ENCODE peak calls at places on chromosome 18, in eight cellular contexts. C is GM12891; K is head of caudate nucleus; N is stimulated activated naive CD4-positive, alpha-beta T cell; U is WTC11; H is heart right ventricle; I is T-cell; T is activated T-cell treated with anti-CD3 and anti-CD28 coated beads, Interleukin-2, amount 50 U/mL, for 72 hours. Y is an unnamed sample.

GRCh38 chr18:63062246-63062645 is 257.3 kb downstream of the BCL2 start:
- DNase-seq in C (no peak), K (no peak), N (no peak), U (no peak), H (no peak), I (no peak), T (no peak), Y (no peak)

GRCh38 chr18:76565238-76566173 is 70.5 kb upstream of the ZNF516 start:
- DNase-seq in C (no peak), K (peak; percentile 63), N (no peak), U (peak; percentile 60), H (peak; percentile 63), I (no peak), T (no peak), Y (peak; percentile 84)

GRCh38 chr18:10140928-10141327 is 227.1 kb downstream of the VAPA start:
- DNase-seq in C (no peak), K (no peak), N (no peak), U (no peak), H (no peak), I (no peak), T (no peak), Y (no peak)

GRCh38 chr18:51617572-51618260 is 420.2 kb upstream of the MEX3C start:
- DNase-seq in C (no peak), K (no peak), N (no peak), U (no peak), H (no peak), I (no peak), T (no peak), Y (no peak)

GRCh38 chr18:36284671-36285295 is 12.7 kb upstream of the FHOD3 start:
- DNase-seq in C (no peak), K (peak; percentile 44), N (peak; percentile 8), U (peak; percentile 28), H (peak; percentile 38), I (peak; percentile 8), T (peak; percentile 31), Y (peak; percentile 78)

GRCh38 chr18:9823805-9824473 is 61.8 kb upstream of the TXNDC2 start:
- DNase-seq in C (no peak), K (no peak), N (no peak), U (no peak), H (no peak), I (no peak), T (no peak), Y (no peak)

GRCh38 chr18:75752864-75753263 is 325.4 kb upstream of the SMIM21 start:
- DNase-seq in C (no peak), K (no peak), N (no peak), U (peak; percentile 12), H (no peak), I (no peak), T (no peak), Y (no peak)

GRCh38 chr18:48098007-48098406 is 167.5 kb upstream of the SMAD2 start:
- DNase-seq in C (no peak), K (no peak), N (no peak), U (no peak), H (no peak), I (no peak), T (no peak), Y (no peak)

GRCh38 chr18:8140841-8141501 is 468.3 kb upstream of the RAB12 start:
- DNase-seq in C (no peak), K (no peak), N (no peak), U (no peak), H (peak; percentile 30), I (no peak), T (no peak), Y (peak; percentile 33)

GRCh38 chr18:22813648-22814328 is 119.3 kb upstream of the RBBP8 start:
- DNase-seq in C (no peak), K (no peak), N (no peak), U (no peak), H (no peak), I (no peak), T (no peak), Y (peak; percentile 60)

GRCh38 chr18:48330016-48330991 is 78.9 kb downstream of the ZBTB7C start:
- DNase-seq in C (no peak), K (peak; percentile 58), N (no peak), U (no peak), H (no peak), I (no peak), T (no peak), Y (peak; percentile 57)

GRCh38 chr18:35457140-35457704 is 40.5 kb downstream of the INO80C start:
- DNase-seq in C (no peak), K (no peak), N (no peak), U (no peak), H (no peak), I (no peak), T (no peak), Y (no peak)

GRCh38 chr18:22971038-22971437 is 37.9 kb downstream of the RBBP8 start:
- DNase-seq in C (no peak), K (no peak), N (no peak), U (no peak), H (no peak), I (no peak), T (no peak), Y (no peak)

GRCh38 chr18:35983818-35984217 is 11.3 kb downstream of the RMP24 start:
- DNase-seq in C (no peak), K (no peak), N (no peak), U (no peak), H (no peak), I (no peak), T (no peak), Y (peak; percentile 39)